ENCODE peak calls at places on chromosomes 11 and 22, in nine cellular contexts. C is RWPE1, K is brain microvascular endothelial cell, J is heart right ventricle, M is AG09319, Q is ovary, O is lung, P is fibroblast of pulmonary artery, N is endothelial cell. I is an unnamed sample.

GRCh38 chr11:69979632-69980031 is 98.5 kb upstream of the ANO1 start:
- DNase-seq in O (no peak), J (no peak), M (no peak), Q (no peak), P (no peak), N (no peak), K (no peak), C (no peak), I (no peak)

GRCh38 chr11:120649316-120649715 is 137.8 kb downstream of the GRIK4 start:
- DNase-seq in K (no peak), J (no peak), O (no peak), M (no peak), P (no peak), Q (no peak), N (no peak), C (no peak), I (no peak)

GRCh38 chr11:118609380-118610219 is 2.2 kb downstream of the PHLDB1 start:
- DNase-seq in Q (no peak), N (peak), C (no peak), O (no peak), M (no peak), J (peak), K (no peak), P (peak), I (peak)

GRCh38 chr22:33006220-33006954 is 51.8 kb downstream of the SYN3 start:
- DNase-seq in Q (no peak), J (no peak), O (no peak), K (no peak), P (no peak), N (no peak), M (no peak), C (no peak), I (no peak)

GRCh38 chr11:113626736-113627135 is 79.4 kb downstream of the TMPRSS5 start:
- DNase-seq in J (no peak), P (no peak), C (no peak), Q (no peak), O (no peak), N (no peak), K (no peak), M (no peak), I (peak)

GRCh38 chr11:27150098-27150497 is 109.5 kb downstream of the BBOX1 start:
- DNase-seq in M (no peak), K (no peak), O (no peak), J (no peak), P (no peak), Q (no peak), C (no peak), N (no peak), I (no peak)

GRCh38 chr22:39558950-39559349 is 11.6 kb upstream of the CACNA1I start:
- DNase-seq in J (no peak), N (no peak), C (no peak), M (no peak), K (no peak), P (no peak), O (no peak), Q (no peak), I (no peak)

GRCh38 chr11:31109446-31109845 is 260.1 kb downstream of the DCDC1 start:
- DNase-seq in J (no peak), M (no peak), P (no peak), Q (no peak), K (no peak), C (no peak), N (no peak), O (no peak), I (no peak)

GRCh38 chr11:34756591-34756990 is 135.7 kb downstream of the EHF start:
- DNase-seq in Q (no peak), N (no peak), P (peak), J (no peak), C (no peak), O (no peak), M (no peak), K (no peak), I (peak)

GRCh38 chr22:40898850-40899357 is 37.0 kb upstream of the DNAJB7 start:
- DNase-seq in P (peak), N (no peak), J (no peak), M (peak), C (peak), K (peak), O (no peak), Q (no peak), I (peak)
- TF ChIP-seq CTCF in P (peak), N (no peak), J (peak), M (peak), C (peak), K (peak), O (peak), Q (peak), I (peak)

GRCh38 chr11:104999716-105000115 is 23.3 kb downstream of the CASP5 start:
- DNase-seq in C (no peak), P (no peak), Q (no peak), J (no peak), O (no peak), N (no peak), K (no peak), M (no peak), I (no peak)

GRCh38 chr11:105000797-105001196 is 22.2 kb downstream of the CASP5 start:
- DNase-seq in J (peak), O (no peak), K (no peak), M (no peak), P (no peak), Q (no peak), C (no peak), N (peak), I (no peak)

GRCh38 chr11:104997288-104997687 is 25.7 kb downstream of the CASP5 start:
- DNase-seq in Q (no peak), M (no peak), J (no peak), N (no peak), O (no peak), C (no peak), P (peak), K (no peak), I (peak)

GRCh38 chr11:105003151-105003550 is 19.8 kb downstream of the CASP5 start:
- DNase-seq in Q (no peak), K (no peak), P (no peak), O (no peak), C (no peak), J (no peak), N (no peak), M (no peak), I (no peak)

GRCh38 chr11:105000167-105000566 is 22.8 kb downstream of the CASP5 start:
- DNase-seq in K (peak), N (peak), O (no peak), M (no peak), P (peak), J (no peak), Q (no peak), C (peak), I (peak)
- TF ChIP-seq CTCF in K (peak), N (no peak), O (no peak), M (no peak), P (peak), J (no peak), Q (no peak), C (no peak), I (peak)

DNA sequence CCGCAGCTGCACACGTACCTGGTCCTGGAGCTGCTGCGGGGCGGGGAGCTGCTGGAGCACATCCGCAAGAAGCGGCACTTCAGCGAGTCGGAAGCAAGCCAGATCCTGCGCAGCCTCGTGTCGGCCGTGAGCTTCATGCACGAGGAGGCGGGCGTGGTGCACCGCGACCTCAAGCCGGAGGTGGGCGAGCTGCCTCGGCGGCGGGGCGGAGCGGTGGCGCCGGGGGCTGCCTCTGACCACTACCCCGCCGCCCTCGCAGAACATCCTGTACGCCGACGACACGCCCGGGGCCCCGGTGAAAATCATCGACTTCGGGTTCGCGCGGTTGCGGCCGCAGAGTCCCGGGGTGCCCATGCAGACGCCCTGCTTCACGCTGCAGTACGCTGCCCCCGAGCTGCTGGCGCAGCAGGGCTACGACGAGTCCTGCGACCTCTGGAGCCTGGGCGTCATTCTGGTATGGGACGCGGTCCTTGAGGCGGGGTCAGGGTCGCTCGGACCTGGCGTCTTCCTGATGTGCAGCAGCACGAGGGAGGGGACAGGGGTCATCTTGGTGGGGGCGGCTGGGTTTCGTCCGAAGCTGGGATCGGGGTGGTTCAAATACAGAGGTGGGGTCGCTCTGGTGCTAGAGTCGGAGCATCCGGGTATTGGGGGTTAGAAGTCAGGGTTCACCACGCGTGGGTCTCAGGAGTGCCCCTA is 10.6 kb downstream of the RPS6KA4 start:
- DNase-seq in Q (no peak), K (no peak), J (no peak), N (no peak), M (no peak), C (no peak), P (no peak), O (no peak), I (no peak)
- TF ChIP-seq CTCF in Q (no peak), K (no peak), J (no peak), N (no peak), M (no peak), C (no peak), P (no peak), O (no peak), I (no peak)

GRCh38 chr11:32893091-32893946 is 708 bp downstream of the QSER1 start:
- DNase-seq in N (peak), Q (peak), C (peak), J (peak), M (no peak), P (peak), K (peak), O (peak), I (peak)
- TF ChIP-seq CTCF in N (peak), Q (no peak), C (peak), J (peak), M (peak), P (no peak), K (peak), O (no peak), I (peak)

GRCh38 chr11:11657101-11657935 is 35.5 kb upstream of the GALNT18 start:
- DNase-seq in M (no peak), K (no peak), C (no peak), O (no peak), N (no peak), Q (no peak), J (no peak), P (no peak), I (no peak)
- TF ChIP-seq CTCF in M (no peak), K (no peak), C (no peak), O (no peak), N (no peak), Q (no peak), J (no peak), P (no peak), I (no peak)

DNA sequence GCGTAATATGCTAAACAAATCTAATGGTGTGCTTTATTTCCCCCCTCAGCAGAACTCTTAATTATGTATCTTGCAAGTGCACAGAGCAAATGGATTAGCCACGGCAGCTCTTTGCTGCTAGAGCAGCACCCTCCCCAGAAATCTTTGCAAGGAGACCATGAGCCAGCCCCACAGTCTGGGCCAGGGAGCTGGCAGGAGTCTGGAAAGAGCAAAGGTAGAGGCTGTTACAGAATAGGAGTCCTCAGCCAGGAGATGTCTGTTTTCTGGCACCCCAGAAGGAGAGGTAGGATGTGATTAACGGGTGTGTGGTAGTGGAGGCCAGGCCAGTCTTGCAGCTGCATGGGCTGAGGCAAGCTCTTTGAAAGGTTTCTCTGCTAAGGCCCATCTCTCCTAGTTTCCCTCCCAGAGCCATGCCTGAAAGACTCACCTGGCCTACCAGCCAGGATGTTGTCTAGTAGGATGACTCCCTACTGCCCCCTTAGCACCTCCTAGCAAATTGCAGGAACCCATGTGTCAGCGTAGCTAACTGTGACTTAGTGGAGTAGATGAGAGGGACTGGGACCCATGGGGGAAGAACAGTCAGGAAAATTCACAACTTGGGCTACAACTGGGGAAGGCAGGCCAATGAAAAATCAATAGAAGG is 557.2 kb downstream of the BUD13 start:
- DNase-seq in J (no peak), M (no peak), O (no peak), C (no peak), K (no peak), Q (no peak), P (no peak), N (peak), I (no peak)
- TF ChIP-seq CTCF in J (no peak), M (no peak), O (no peak), C (no peak), K (peak), Q (no peak), P (no peak), N (peak), I (no peak)

I was measured in cardiac fibroblast.